ENCODE peak calls at places on chromosomes 6 and 20, in six cellular contexts. V is ELR; T is cardiac muscle cell; A is activated T-helper 1 cell treated with anti-CD3 and anti-CD28 coated beads, Interleukin-12 subunit alpha, Interleukin-12 subunit beta, Interleukin-2, Interleukin-4 antibody, amounts not matched to agents 30 ng/mL and 10 ng/mL and 1 ng/mL, durations not matched to agents 14 hours and 24 hours and 36 hours; M is stimulated activated naive CD4-positive, alpha-beta T cell treated with Interleukin-2 at 50 U/mL for 16 hours; B is LoVo. C is an unnamed sample.

GRCh38 chr6:105087571-105088211 is 92.1 kb downstream of the POPDC3 start:
- DNase-seq in V (peak; percentile 74), T (peak; percentile 76), A (no peak), M (peak; percentile 4), B (peak; percentile 70), C (peak; percentile 34)

GRCh38 chr20:9287826-9288225 is 218.9 kb downstream of the PLCB4 start:
- DNase-seq in V (no peak), T (no peak), A (no peak), M (no peak), B (peak; percentile 17), C (no peak)

GRCh38 chr6:41428995-41429417 is 93.6 kb downstream of the NCR2 start:
- DNase-seq in V (peak; percentile 60), T (peak; percentile 59), A (no peak), M (peak; percentile 53), B (no peak), C (peak; percentile 55)

GRCh38 chr20:16573011-16573965 is at the start of gene KIF16B:
- DNase-seq in V (peak; percentile 84), T (peak; percentile 95), A (peak; percentile 83), M (peak; percentile 71), B (peak; percentile 92), C (no peak)

GRCh38 chr6:132122871-132123270 is 171.7 kb upstream of the CCN2 start:
- DNase-seq in V (no peak), T (peak; percentile 30), A (no peak), M (no peak), B (no peak), C (no peak)

GRCh38 chr6:13318821-13319220 is 9.5 kb downstream of the TBC1D7 start:
- DNase-seq in V (no peak), T (no peak), A (no peak), M (no peak), B (no peak), C (no peak)

GRCh38 chr20:25537890-25538289 is 47.4 kb downstream of the NINL start:
- DNase-seq in V (no peak), T (no peak), A (no peak), M (no peak), B (no peak), C (no peak)

GRCh38 chr20:53146201-53146891 is 174.2 kb downstream of the TSHZ2 start:
- DNase-seq in V (no peak), T (no peak), A (no peak), M (peak; percentile 61), B (no peak), C (no peak)

GRCh38 chr6:48973486-48973885 is 489.6 kb downstream of the MMUT start:
- DNase-seq in V (no peak), T (peak; percentile 42), A (no peak), M (no peak), B (no peak), C (no peak)

GRCh38 chr6:68226460-68226859 is 408.6 kb upstream of the ADGRB3 start:
- DNase-seq in V (no peak), T (peak; percentile 61), A (no peak), M (no peak), B (no peak), C (no peak)

GRCh38 chr6:22770042-22770441 is 200.7 kb downstream of the HDGFL1 start:
- DNase-seq in V (no peak), T (no peak), A (no peak), M (no peak), B (no peak), C (no peak)

GRCh38 chr20:41249371-41249770 is 68.2 kb downstream of the ZHX3 start:
- DNase-seq in V (peak; percentile 90), T (peak; percentile 94), A (no peak), M (no peak), B (no peak), C (no peak)

GRCh38 chr6:46704562-46704961 is 16.9 kb downstream of the TDRD6 start:
- DNase-seq in V (peak; percentile 73), T (peak; percentile 50), A (no peak), M (no peak), B (peak; percentile 12), C (no peak)

GRCh38 chr6:52536424-52536916 is 40.4 kb downstream of the TRAM2 start:
- DNase-seq in V (no peak), T (no peak), A (no peak), M (no peak), B (no peak), C (peak; percentile 39)

GRCh38 chr6:42135722-42136121 is 6.7 kb downstream of the C6orf132 start:
- DNase-seq in V (peak; percentile 30), T (no peak), A (no peak), M (no peak), B (no peak), C (no peak)

GRCh38 chr20:40803381-40803780 is 114.3 kb upstream of the MAFB start:
- DNase-seq in V (no peak), T (no peak), A (no peak), M (no peak), B (no peak), C (no peak)

GRCh38 chr6:80282913-80283554 is 176.6 kb downstream of the BCKDHB start:
- DNase-seq in V (no peak), T (no peak), A (no peak), M (no peak), B (no peak), C (no peak)

GRCh38 chr6:35495258-35496035 is 1.4 kb downstream of the TEAD3 start:
- DNase-seq in V (peak; percentile 43), T (no peak), A (no peak), M (no peak), B (no peak), C (no peak)

GRCh38 chr6:73696990-73697651 is 1.1 kb downstream of the CD109 start:
- DNase-seq in V (no peak), T (no peak), A (no peak), M (no peak), B (peak; percentile 34), C (no peak)

GRCh38 chr20:38665886-38666285 is 58.4 kb upstream of the SLC32A1 start:
- DNase-seq in V (no peak), T (no peak), A (no peak), M (no peak), B (no peak), C (no peak)